ENCODE peak calls at places on chromosome 16, in six cellular contexts. D, V, E, G, N and Q are unnamed samples.

GRCh38 chr16:27224741-27225300 is 21.5 kb downstream of the KDM8 start:
- DNase-seq in N (no peak), D (no peak), V (no peak), E (no peak), G (no peak), Q (no peak)

GRCh38 chr16:68401871-68402747 is 46.2 kb downstream of the SMPD3 start:
- DNase-seq in E (no peak), V (no peak), N (no peak), G (no peak), D (no peak), Q (no peak)

GRCh38 chr16:50204426-50205108 is 51.5 kb downstream of the TENT4B start:
- DNase-seq in G (no peak), E (no peak), V (no peak), N (no peak), D (no peak), Q (no peak)

GRCh38 chr16:11208916-11209665 is 46.9 kb downstream of the SOCS1 start:
- DNase-seq in E (no peak), D (no peak), N (no peak), V (no peak), G (peak; percentile 51), Q (no peak)

GRCh38 chr16:73068546-73069401 is 20.8 kb upstream of the ZFHX3 start:
- DNase-seq in G (no peak), V (no peak), E (peak; percentile 63), N (no peak), D (no peak), Q (no peak)

GRCh38 chr16:68539704-68540370 is 746 bp downstream of the ZFP90 start:
- DNase-seq in E (no peak), V (no peak), N (no peak), G (no peak), D (no peak), Q (no peak)

GRCh38 chr16:64092284-64092683 is 1029.6 kb downstream of the CDH11 start:
- DNase-seq in V (no peak), E (no peak), G (no peak), D (no peak), N (no peak), Q (no peak)

GRCh38 chr16:65000654-65001053 is 121.2 kb downstream of the CDH11 start:
- DNase-seq in N (no peak), D (no peak), V (no peak), E (no peak), G (no peak), Q (no peak)

GRCh38 chr16:78503501-78504110 is 404.2 kb downstream of the WWOX start:
- DNase-seq in D (peak; percentile 60), N (no peak), G (no peak), E (peak; percentile 61), V (peak; percentile 69), Q (peak; percentile 7)

GRCh38 chr16:76346210-76346609 is 69.0 kb downstream of the CNTNAP4 start:
- DNase-seq in D (no peak), E (no peak), V (no peak), G (no peak), N (no peak), Q (no peak)

GRCh38 chr16:87121816-87122215 is 195.4 kb downstream of the C16orf95 start:
- DNase-seq in D (no peak), N (no peak), G (no peak), V (no peak), E (no peak), Q (no peak)
- TF ChIP-seq ZNF274 in D (no peak), N (no peak), G (no peak), V (no peak), E (no peak), Q (no peak)

GRCh38 chr16:88334517-88335149 is 48.1 kb upstream of the ZNF469 start:
- DNase-seq in N (no peak), G (no peak), D (no peak), E (peak; percentile 42), V (no peak), Q (no peak)
- H3K9ac ChIP-seq in N (no peak overlapping the region), G (no peak overlapping the region), D (no peak overlapping the region), E (no peak overlapping the region), V (peak overlapping the region; percentile 1), Q (peak overlapping the region; percentile 63)

GRCh38 chr16:83981799-83982198 is 13.8 kb downstream of the NECAB2 start:
- DNase-seq in E (no peak), N (no peak), D (no peak), G (no peak), V (no peak), Q (no peak)
- TF ChIP-seq ZNF274 in E (no peak), N (no peak), D (no peak), G (no peak), V (no peak), Q (no peak)

GRCh38 chr16:69859105-69859969 is 91.8 kb upstream of the CLEC18A start:
- DNase-seq in V (peak; percentile 65), N (peak; percentile 25), G (no peak), E (peak; percentile 93), D (peak; percentile 59), Q (peak; percentile 33)

GRCh38 chr16:69860233-69861231 is 90.6 kb upstream of the CLEC18A start:
- DNase-seq in D (no peak), E (peak; percentile 43), N (no peak), V (no peak), G (no peak), Q (no peak)

GRCh38 chr16:69858196-69859104 is 92.7 kb upstream of the CLEC18A start:
- DNase-seq in N (no peak), G (no peak), E (peak; percentile 54), V (no peak), D (no peak), Q (no peak)

GRCh38 chr16:69863882-69864281 is 87.3 kb upstream of the CLEC18A start:
- DNase-seq in E (no peak), N (no peak), G (no peak), V (no peak), D (no peak), Q (no peak)

DNA sequence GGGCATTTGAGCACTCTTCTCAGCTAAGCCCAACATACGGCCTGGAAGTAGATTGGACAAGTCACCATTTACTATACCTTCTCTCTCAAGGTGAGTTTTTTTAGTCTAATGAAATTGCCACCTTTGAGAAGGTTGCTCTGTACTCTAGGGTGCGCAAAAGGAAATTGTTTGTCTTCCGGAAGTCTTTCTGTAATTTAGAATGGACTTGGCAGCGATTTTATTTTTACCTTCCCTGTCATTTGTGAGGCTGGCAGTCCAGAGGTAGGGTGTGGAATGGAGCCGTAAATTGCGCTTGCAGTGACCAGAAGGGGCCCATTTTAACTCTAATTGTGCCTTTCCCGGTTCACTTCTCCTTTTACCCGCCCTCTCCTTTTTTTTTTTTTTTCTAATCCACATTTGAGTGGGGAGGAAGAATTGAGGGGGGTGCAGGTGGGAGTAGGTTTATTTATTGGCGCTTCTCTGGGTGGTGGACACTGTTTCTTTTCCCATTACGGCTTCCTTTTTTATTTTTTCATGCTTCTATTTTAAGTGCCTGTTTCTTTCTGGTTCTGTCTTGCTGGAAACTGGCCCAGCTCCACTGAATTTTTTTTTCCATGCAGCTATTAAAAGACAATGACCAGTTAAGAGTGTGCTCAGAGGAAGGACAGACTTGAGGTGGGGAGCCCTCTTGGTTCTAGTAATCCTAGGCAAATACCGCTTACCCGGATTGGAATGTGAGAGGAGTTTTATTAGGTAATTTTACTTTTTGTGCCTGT is 89.7 kb upstream of the CLEC18A start:
- DNase-seq in G (no peak), N (no peak), E (no peak), D (no peak), V (no peak), Q (no peak)
- H3K9ac ChIP-seq in G (no peak overlapping the region), N (no peak overlapping the region), E (no peak overlapping the region), D (no peak overlapping the region), V (no peak overlapping the region), Q (no peak overlapping the region)

DNA sequence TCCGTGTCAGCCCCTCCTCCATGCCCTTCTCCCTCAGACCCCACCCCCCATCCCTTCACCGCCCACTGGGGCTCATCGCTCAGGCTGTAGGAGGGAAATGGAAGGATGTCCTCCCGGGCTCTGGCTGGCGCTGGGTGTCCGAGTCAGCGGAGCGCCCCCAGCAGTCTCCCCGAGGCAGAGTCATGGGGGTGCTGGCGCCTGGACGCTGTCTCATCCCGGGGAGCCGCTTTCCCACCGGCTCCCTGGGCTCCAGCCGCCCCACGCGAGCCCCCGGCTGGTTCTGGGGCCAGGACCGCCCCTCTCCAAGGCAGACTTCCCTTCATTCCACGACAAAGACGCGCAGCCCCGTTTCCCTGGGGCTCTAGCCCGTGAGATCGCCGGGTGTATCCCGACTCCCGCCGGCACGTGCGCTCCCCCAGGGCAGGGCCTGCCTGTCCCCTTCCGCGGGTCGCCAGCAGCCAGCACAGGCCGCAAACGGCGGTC is 398 bp upstream of the ANTKMT start:
- DNase-seq in E (no peak), V (peak; percentile 63), G (no peak), D (peak; percentile 62), N (no peak), Q (no peak)
- TF ChIP-seq ZNF274 in E (no peak), V (no peak), G (no peak), D (no peak), N (no peak), Q (no peak)

GRCh38 chr16:19114359-19115147 is 789 bp downstream of the ITPRIPL2 start:
- DNase-seq in V (peak; percentile 23), G (no peak), N (no peak), E (no peak), D (no peak), Q (no peak)

GRCh38 chr16:19118938-19119431 is 5.2 kb downstream of the ITPRIPL2 start:
- DNase-seq in V (peak; percentile 79), D (no peak), G (no peak), N (no peak), E (no peak), Q (no peak)

GRCh38 chr16:19113577-19114358 is at the start of gene ITPRIPL2:
- DNase-seq in E (peak; percentile 67), V (peak; percentile 79), N (no peak), G (no peak), D (no peak), Q (peak; percentile 79)

GRCh38 chr16:19116711-19117449 is 3.1 kb downstream of the ITPRIPL2 start:
- DNase-seq in D (no peak), V (no peak), N (no peak), E (no peak), G (no peak), Q (no peak)

DNA sequence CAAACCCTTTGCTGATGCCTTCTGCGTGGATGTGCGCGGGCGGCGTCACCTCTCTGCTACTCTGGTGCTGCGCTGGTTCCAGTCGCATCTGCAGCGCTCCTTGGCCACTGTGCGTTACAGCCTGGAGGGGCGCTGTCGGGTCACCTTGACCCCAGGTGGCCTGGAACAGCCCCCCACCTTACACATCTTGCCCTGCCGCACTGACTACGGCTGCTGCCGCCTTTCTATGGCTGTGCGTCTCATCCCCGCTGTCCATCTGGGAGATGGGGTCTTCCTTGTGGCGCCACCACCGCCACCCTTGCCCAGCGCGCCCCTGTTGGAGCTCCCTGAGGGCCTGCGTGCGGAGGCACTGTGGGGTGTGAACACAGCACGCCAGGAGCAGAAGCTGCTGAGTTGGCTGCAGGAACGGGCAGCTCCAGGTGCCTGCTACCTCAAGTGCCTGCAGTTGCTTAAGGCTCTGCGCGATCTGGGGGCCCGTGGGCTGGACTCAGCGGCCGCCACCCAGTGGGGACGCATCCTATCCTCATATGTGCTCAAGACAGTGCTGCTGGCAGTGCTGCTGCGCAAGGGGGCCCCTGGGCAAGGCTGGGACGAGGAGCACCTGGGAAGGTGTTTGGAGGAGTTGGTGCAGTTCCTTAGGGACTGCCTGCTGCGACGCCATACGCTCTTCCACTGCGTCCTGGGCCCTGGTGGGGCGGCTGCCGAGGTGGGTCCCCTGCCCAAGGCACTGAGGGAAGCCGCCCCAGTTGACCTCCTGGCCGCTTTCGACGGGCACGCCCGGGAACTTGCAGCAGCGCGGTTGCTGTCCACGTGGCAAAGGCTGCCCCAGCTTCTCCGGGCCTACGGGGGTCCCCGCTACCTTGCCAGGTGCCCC is 1.6 kb downstream of the ITPRIPL2 start:
- DNase-seq in N (no peak), D (no peak), V (no peak), E (no peak), G (no peak), Q (no peak)
- H3K9ac ChIP-seq in N (no peak overlapping the region), D (peak overlapping the region; percentile 93), V (no peak overlapping the region), E (no peak overlapping the region), G (no peak overlapping the region), Q (peak overlapping the region; percentile 93)